ENCODE peak calls at places on chromosomes 1 and 21, in seven cellular contexts. W is caudate nucleus, F is Panc1, N is fibroblast of lung, V is endothelial cell of umbilical vein, Y is psoas muscle, Q is mesenchymal stem cell. E is an unnamed sample.

GRCh38 chr1:68970571-68970970 is 473.7 kb upstream of the DEPDC1 start:
- DNase-seq in Y (no peak), V (no peak), W (no peak), N (no peak), F (no peak), Q (no peak), E (no peak)

GRCh38 chr21:42199488-42200463 is 19.2 kb upstream of the ABCG1 start:
- DNase-seq in V (peak; percentile 82), Q (peak; percentile 66), W (no peak), Y (no peak), N (peak; percentile 44), F (no peak), E (no peak)

GRCh38 chr1:55534565-55535091 is 319.5 kb upstream of the USP24 start:
- DNase-seq in W (no peak), F (no peak), Q (no peak), Y (no peak), V (no peak), N (no peak), E (no peak)

GRCh38 chr21:41075668-41076463 is 92.1 kb upstream of the BACE2 start:
- DNase-seq in W (no peak), Q (no peak), N (no peak), V (no peak), F (no peak), Y (no peak), E (no peak)

GRCh38 chr1:223363057-223363855 is 720 bp downstream of the SUSD4 start:
- DNase-seq in F (no peak), Y (peak; percentile 61), Q (peak; percentile 4), W (no peak), V (no peak), N (peak; percentile 64), E (peak; percentile 65)

GRCh38 chr1:11736746-11737639 is 1.1 kb downstream of the AGTRAP start:
- DNase-seq in V (peak; percentile 46), Q (peak; percentile 86), F (no peak), Y (peak; percentile 84), N (peak; percentile 80), W (no peak), E (peak; percentile 51)

GRCh38 chr1:180181048-180181447 is 26.4 kb downstream of the QSOX1 start:
- DNase-seq in W (no peak), Q (peak; percentile 22), F (no peak), V (peak; percentile 22), N (peak; percentile 12), Y (no peak), E (peak; percentile 41)

GRCh38 chr1:66300986-66301451 is 232.9 kb upstream of the SGIP1 start:
- DNase-seq in W (no peak), Y (no peak), F (no peak), V (peak; percentile 86), N (peak; percentile 38), Q (peak; percentile 67), E (peak; percentile 17)

GRCh38 chr1:14511856-14512585 is 86.5 kb upstream of the KAZN start:
- DNase-seq in N (peak; percentile 27), Y (no peak), W (no peak), F (no peak), V (no peak), Q (no peak), E (no peak)
- H3K27ac ChIP-seq in N (no peak overlapping the region), Y (no peak overlapping the region), W (no peak overlapping the region), F (no peak overlapping the region), V (no peak overlapping the region), Q (no peak overlapping the region), E (no peak overlapping the region)

DNA sequence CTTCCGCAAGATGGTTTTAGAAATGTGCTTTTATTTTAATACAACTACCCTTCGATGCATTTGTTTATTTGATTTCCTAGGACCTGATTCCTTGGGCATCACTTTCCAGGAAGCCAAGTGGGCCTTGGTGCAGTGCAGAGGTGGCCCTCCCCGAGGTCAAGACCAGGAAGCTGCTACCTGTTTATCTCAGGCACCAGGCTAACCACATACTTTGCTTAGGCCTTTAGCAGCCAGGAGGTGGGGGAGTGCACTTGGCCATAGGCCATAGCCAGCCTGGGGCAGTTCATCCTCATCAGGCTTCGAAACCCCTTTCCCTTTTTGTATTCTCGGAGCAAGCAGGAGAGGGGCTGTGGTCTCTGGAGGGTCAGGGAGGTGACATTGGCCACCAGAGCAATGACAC is 45.4 kb downstream of the SMYD2 start:
- DNase-seq in Y (no peak), V (no peak), W (no peak), N (no peak), Q (no peak), F (no peak), E (no peak)
- H3K27ac ChIP-seq in Y (no peak overlapping the region), V (no peak overlapping the region), W (no peak overlapping the region), N (no peak overlapping the region), Q (no peak overlapping the region), F (no peak overlapping the region), E (no peak overlapping the region)

GRCh38 chr1:110119843-110120242 is 7.6 kb downstream of the UBL4B start:
- DNase-seq in V (no peak), F (no peak), Q (no peak), N (no peak), Y (no peak), W (no peak), E (no peak)
- H3K27ac ChIP-seq in V (no peak overlapping the region), F (no peak overlapping the region), Q (no peak overlapping the region), N (no peak overlapping the region), Y (no peak overlapping the region), W (no peak overlapping the region), E (no peak overlapping the region)

GRCh38 chr1:101960164-101960563 is 36.6 kb downstream of the OLFM3 start:
- DNase-seq in Q (no peak), Y (no peak), F (no peak), V (no peak), N (no peak), W (no peak), E (no peak)
- H3K27ac ChIP-seq in Q (no peak overlapping the region), Y (no peak overlapping the region), F (no peak overlapping the region), V (no peak overlapping the region), N (no peak overlapping the region), W (no peak overlapping the region), E (no peak overlapping the region)

GRCh38 chr1:1892763-1893120 is 1.9 kb upstream of the GNB1 start:
- DNase-seq in W (no peak), Q (no peak), V (no peak), N (no peak), Y (peak; percentile 48), F (no peak), E (no peak)
- H3K27ac ChIP-seq in W (peak overlapping the region; percentile 90), Q (no peak overlapping the region), V (no peak overlapping the region), N (no peak overlapping the region), Y (peak overlapping the region; percentile 88), F (no peak overlapping the region), E (no peak overlapping the region)

DNA sequence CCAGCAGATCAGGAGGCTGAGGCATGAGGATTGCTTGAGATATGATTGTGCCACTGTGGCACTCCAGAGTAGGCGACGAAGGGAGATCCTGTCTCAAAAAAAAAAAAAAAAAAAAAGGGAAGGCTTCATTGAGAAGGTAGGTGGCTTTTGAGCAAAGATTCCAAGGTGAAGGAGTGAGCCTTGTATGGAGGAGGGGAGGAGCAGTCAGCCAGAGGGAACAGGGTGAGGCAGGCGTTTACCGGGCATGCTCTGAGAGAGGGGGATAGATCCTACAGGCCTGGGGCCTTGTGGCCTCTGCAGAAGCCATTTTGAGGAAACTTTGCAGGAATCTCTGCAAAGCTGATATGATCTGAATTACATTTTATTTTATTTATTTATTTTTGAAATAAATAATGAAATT is 5.1 kb upstream of the HDAC1 start:
- DNase-seq in Y (no peak), V (no peak), N (no peak), Q (no peak), F (no peak), W (no peak), E (no peak)
- H3K27ac ChIP-seq in Y (no peak overlapping the region), V (no peak overlapping the region), N (no peak overlapping the region), Q (no peak overlapping the region), F (no peak overlapping the region), W (no peak overlapping the region), E (no peak overlapping the region)

DNA sequence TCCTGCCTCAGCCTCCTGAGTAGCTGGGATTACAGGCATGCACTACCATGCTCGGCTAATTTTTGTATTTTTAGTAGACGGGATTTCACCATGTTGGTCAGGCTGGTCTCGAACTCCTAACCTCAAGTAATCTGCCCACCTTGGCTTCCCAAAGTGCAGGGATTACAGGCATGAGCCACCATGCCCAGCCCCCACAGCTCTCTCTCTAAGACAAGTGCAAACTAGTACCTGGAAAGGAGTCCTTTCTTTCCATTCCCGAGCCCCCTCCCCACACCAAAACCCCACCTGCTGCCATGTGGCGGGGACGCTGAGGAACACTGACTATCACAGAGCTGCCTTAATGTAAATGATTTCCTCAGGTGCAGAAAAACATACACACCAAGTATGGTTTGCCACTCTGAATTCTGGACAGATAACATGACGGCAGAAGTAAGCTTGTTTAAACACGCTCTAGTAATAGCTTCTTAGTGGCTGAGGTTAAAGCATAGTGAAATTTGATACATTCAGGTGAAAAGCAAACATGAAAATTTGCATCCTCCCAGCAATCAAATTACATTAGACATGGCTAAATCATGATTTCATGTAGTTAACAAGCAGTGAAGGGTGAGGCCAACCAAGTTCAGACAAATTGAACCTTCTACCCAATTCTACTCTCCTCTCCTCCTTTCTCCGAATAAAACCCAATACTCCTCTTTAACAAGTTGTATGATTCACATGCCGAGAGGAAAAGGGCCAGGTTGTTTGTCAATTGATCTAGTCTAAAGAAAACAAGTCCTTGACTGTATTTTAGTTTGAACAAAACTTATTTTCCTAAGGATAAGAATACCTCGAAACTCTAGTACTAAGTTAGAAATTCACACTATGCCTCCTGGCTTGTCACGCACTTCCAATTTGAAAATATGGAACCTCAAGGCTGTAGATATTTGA is 19.8 kb downstream of the ERRFI1 start:
- DNase-seq in Q (peak; percentile 29), Y (no peak), V (no peak), W (no peak), N (peak; percentile 45), F (no peak), E (no peak)
- H3K27ac ChIP-seq in Q (no peak overlapping the region), Y (peak overlapping the region; percentile 86), V (no peak overlapping the region), W (no peak overlapping the region), N (peak overlapping the region; percentile 96), F (peak overlapping the region; percentile 98), E (no peak overlapping the region)

DNA sequence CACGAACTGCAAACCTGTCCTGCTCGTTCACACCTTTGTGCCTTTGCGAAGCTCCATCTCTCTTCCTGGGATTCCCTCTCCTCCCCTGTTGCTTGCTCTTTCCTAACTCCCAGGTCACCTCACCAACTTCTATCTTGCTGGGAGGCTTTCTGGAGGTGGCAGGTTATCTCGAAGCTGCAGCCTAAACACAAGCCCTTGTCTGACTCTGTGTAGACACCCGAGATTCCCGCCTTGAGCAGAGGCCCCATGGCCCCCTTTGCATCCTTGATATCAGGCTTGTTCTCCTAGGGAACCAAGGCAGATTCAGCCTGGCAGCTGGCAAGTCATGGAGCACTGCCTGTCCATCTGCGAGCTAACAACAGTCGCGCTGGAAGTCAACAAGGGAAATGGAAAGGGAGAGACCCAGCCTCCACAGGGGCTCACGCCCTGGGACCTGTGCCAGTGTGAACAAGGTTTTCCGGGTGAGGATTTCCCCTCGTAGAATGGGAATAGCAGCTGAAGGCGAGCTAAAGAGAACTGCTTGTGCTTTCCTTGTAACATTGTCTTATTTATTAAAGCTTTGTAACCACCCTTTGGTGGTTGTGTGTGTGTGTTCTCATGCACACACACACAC is 109.5 kb upstream of the JUN start:
- DNase-seq in V (peak; percentile 96), F (no peak), W (no peak), Q (no peak), Y (peak; percentile 75), N (no peak), E (no peak)
- H3K27ac ChIP-seq in V (peak overlapping the region; percentile 48), F (peak overlapping the region; percentile 50), W (no peak overlapping the region), Q (no peak overlapping the region), Y (peak overlapping the region; percentile 95), N (no peak overlapping the region), E (no peak overlapping the region)

DNA sequence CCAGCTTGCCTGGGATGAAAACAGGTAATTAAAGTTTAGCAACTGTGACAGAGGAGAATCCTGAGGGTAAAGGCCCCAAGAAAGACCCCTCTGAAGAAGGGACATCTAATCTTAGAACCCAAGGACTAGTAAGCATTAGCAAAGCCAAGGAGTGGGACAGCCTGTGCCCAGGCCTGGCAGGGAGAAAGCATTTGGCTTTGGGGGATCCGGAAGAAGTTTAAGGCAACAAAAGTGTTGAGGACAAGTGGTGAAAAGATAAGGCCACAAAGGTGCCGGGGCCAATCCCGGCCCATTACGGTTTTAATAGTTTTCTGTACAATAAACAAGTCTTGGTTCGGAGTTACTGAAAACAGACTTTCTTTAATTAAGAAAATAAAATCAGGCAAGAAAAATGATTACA is 275.5 kb downstream of the TM2D1 start:
- DNase-seq in F (no peak), Q (no peak), V (no peak), N (no peak), W (no peak), Y (no peak), E (no peak)
- H3K27ac ChIP-seq in F (no peak overlapping the region), Q (no peak overlapping the region), V (no peak overlapping the region), N (no peak overlapping the region), W (peak overlapping the region; percentile 61), Y (peak overlapping the region; percentile 74), E (no peak overlapping the region)